ENCODE peak calls at places on chromosomes 12 and 14, in ten cellular contexts. W, X, T, D, E, P, J, Z, B and V are unnamed samples. For H3K27me3 and H3K36me3, the result is how much of the 10 kb centered on the place peaks cover.

GRCh38 chr14:100684154-100684553 is 42.5 kb upstream of the DLK1 start:
- DNase-seq in W (no peak), X (no peak), T (no peak), D (no peak), E (no peak), P (no peak), J (no peak), Z (no peak), B (no peak), V (no peak)

GRCh38 chr14:77059276-77059934 is 30.9 kb upstream of the IRF2BPL start:
- DNase-seq in W (no peak), X (no peak), T (peak), D (no peak), E (peak), P (peak), J (no peak), Z (peak), B (peak), V (peak)

GRCh38 chr14:101048766-101049165 is 145.2 kb upstream of the RTL1 start:
- DNase-seq in W (no peak), X (no peak), T (no peak), D (no peak), E (no peak), P (no peak), J (no peak), Z (no peak), B (no peak), V (no peak)

GRCh38 chr12:124625867-124626675 is 58.7 kb upstream of the NCOR2 start:
- DNase-seq in W (peak), X (peak), T (peak), D (peak), E (peak), P (no peak), J (peak), Z (peak), B (no peak), V (peak)

GRCh38 chr14:91229743-91230200 is 14.7 kb downstream of the GPR68 start:
- DNase-seq in W (no peak), X (no peak), T (peak), D (no peak), E (no peak), P (peak), J (no peak), Z (no peak), B (no peak), V (no peak)

GRCh38 chr12:132610051-132610759 is at the start of gene LRCOL1:
- DNase-seq in W (peak), X (no peak), T (no peak), D (no peak), E (peak), P (no peak), J (peak), Z (peak), B (no peak), V (peak)

GRCh38 chr14:68777644-68778043 is 15.2 kb downstream of the ZFP36L1 start:
- DNase-seq in W (no peak), X (no peak), T (no peak), D (no peak), E (peak), P (no peak), J (no peak), Z (no peak), B (no peak), V (no peak)

GRCh38 chr12:117188961-117189724 is 1.1 kb downstream of the FBXO21 start:
- DNase-seq in W (no peak), X (no peak), T (peak), D (no peak), E (peak), P (no peak), J (no peak), Z (peak), B (no peak), V (peak)

GRCh38 chr14:51211149-51211548 is 28.9 kb upstream of the TMX1 start:
- DNase-seq in W (no peak), X (no peak), T (no peak), D (no peak), E (no peak), P (no peak), J (no peak), Z (peak), B (no peak), V (no peak)

GRCh38 chr12:103272949-103273348 is 222.8 kb downstream of the C12orf42 start:
- DNase-seq in W (no peak), X (no peak), T (no peak), D (no peak), E (no peak), P (no peak), J (no peak), Z (no peak), B (no peak), V (no peak)

GRCh38 chr12:107567871-107568619 is 117.6 kb upstream of the PWP1 start:
- DNase-seq in W (no peak), X (no peak), T (peak), D (no peak), E (no peak), P (no peak), J (no peak), Z (no peak), B (no peak), V (no peak)

GRCh38 chr14:84401631-84402030 is 1128.3 kb upstream of the FLRT2 start:
- DNase-seq in W (no peak), X (no peak), T (no peak), D (no peak), E (no peak), P (no peak), J (no peak), Z (no peak), B (no peak), V (no peak)

GRCh38 chr14:74977901-74978385 is 22.5 kb upstream of the PGF start:
- DNase-seq in W (no peak), X (no peak), T (no peak), D (no peak), E (no peak), P (no peak), J (no peak), Z (no peak), B (no peak), V (no peak)

GRCh38 chr14:32693114-32693513 is 245.6 kb upstream of the NPAS3 start:
- DNase-seq in W (no peak), X (no peak), T (no peak), D (no peak), E (no peak), P (no peak), J (peak), Z (no peak), B (no peak), V (peak)

GRCh38 chr12:4664111-4664510 is 15.2 kb downstream of the NDUFA9 start:
- DNase-seq in W (no peak), X (no peak), T (no peak), D (no peak), E (no peak), P (peak), J (no peak), Z (no peak), B (no peak), V (no peak)

GRCh38 chr12:645563-646071 is 17.6 kb downstream of the NINJ2 start:
- DNase-seq in W (no peak), X (no peak), T (peak), D (no peak), E (peak), P (no peak), J (no peak), Z (peak), B (no peak), V (no peak)

GRCh38 chr12:10215451-10215850 is 2.8 kb downstream of the GABARAPL1 start:
- DNase-seq in W (no peak), X (no peak), T (no peak), D (no peak), E (no peak), P (no peak), J (no peak), Z (no peak), B (no peak), V (peak)

GRCh38 chr14:32372154-32372553 is 43.1 kb downstream of the AKAP6 start:
- DNase-seq in W (no peak), X (no peak), T (no peak), D (no peak), E (no peak), P (peak), J (no peak), Z (no peak), B (no peak), V (no peak)

GRCh38 chr12:56629459-56630179 is 507 bp downstream of the BAZ2A start:
- DNase-seq in W (peak), X (peak), T (no peak), D (no peak), E (peak), P (no peak), J (no peak), Z (no peak), B (no peak), V (no peak)

GRCh38 chr12:76586764-76587395 is 27.3 kb upstream of the OSBPL8 start:
- DNase-seq in W (no peak), X (peak), T (peak), D (no peak), E (peak), P (no peak), J (no peak), Z (peak), B (peak), V (no peak)

GRCh38 chr14:75431011-75431410 is 3.2 kb downstream of the JDP2 start:
- DNase-seq in W (no peak), X (no peak), T (no peak), D (no peak), E (no peak), P (no peak), J (no peak), Z (no peak), B (no peak), V (no peak)

GRCh38 chr12:30996255-30996654 is 69.7 kb downstream of the TSPAN11 start:
- DNase-seq in W (no peak), X (no peak), T (no peak), D (no peak), E (no peak), P (no peak), J (no peak), Z (no peak), B (no peak), V (no peak)

GRCh38 chr14:85344847-85345591 is 184.9 kb upstream of the FLRT2 start:
- DNase-seq in W (no peak), X (no peak), T (no peak), D (no peak), E (peak), P (no peak), J (no peak), Z (no peak), B (no peak), V (no peak)

GRCh38 chr12:51247523-51248206 is 9.0 kb downstream of the DAZAP2 start:
- DNase-seq in W (no peak), X (no peak), T (no peak), D (no peak), E (no peak), P (no peak), J (no peak), Z (no peak), B (no peak), V (peak)

GRCh38 chr12:131089526-131090253 is 136.0 kb downstream of the ADGRD1 start:
- DNase-seq in W (peak), X (no peak), T (no peak), D (no peak), E (peak), P (no peak), J (peak), Z (no peak), B (no peak), V (peak)

GRCh38 chr12:88854260-88854659 is 274.0 kb upstream of the KITLG start:
- DNase-seq in W (no peak), X (no peak), T (no peak), D (no peak), E (no peak), P (peak), J (no peak), Z (no peak), B (peak), V (no peak)

GRCh38 chr12:131242741-131243496 is 289.2 kb downstream of the ADGRD1 start:
- DNase-seq in W (no peak), X (no peak), T (peak), D (no peak), E (peak), P (no peak), J (no peak), Z (no peak), B (peak), V (peak)

GRCh38 chr14:85038526-85038925 is 491.4 kb upstream of the FLRT2 start:
- DNase-seq in W (no peak), X (no peak), T (no peak), D (no peak), E (no peak), P (no peak), J (no peak), Z (no peak), B (no peak), V (no peak)

GRCh38 chr14:52735921-52736489 is 6.0 kb downstream of the STYX start:
- DNase-seq in W (no peak), X (no peak), T (no peak), D (no peak), E (no peak), P (no peak), J (no peak), Z (no peak), B (no peak), V (peak)

GRCh38 chr12:77599782-77600491 is 230.8 kb upstream of the NAV3 start:
- DNase-seq in W (no peak), X (no peak), T (peak), D (no peak), E (no peak), P (no peak), J (no peak), Z (no peak), B (no peak), V (no peak)

GRCh38 chr14:58738876-58739275 is 101.1 kb downstream of the DACT1 start:
- DNase-seq in W (no peak), X (no peak), T (no peak), D (no peak), E (no peak), P (no peak), J (no peak), Z (no peak), B (no peak), V (no peak)

GRCh38 chr12:122437656-122438121 is 15.2 kb upstream of the CLIP1 start:
- DNase-seq in W (peak), X (peak), T (no peak), D (peak), E (peak), P (no peak), J (peak), Z (peak), B (no peak), V (no peak)

GRCh38 chr14:50955373-50956043 is 11.2 kb upstream of the PYGL start:
- DNase-seq in W (peak), X (peak), T (peak), D (no peak), E (peak), P (peak), J (peak), Z (peak), B (peak), V (peak)

GRCh38 chr12:120721866-120722265 is 3.8 kb upstream of the ACADS start:
- DNase-seq in W (no peak), X (no peak), T (no peak), D (no peak), E (no peak), P (no peak), J (no peak), Z (no peak), B (no peak), V (no peak)

GRCh38 chr14:61671086-61671485 is 24.2 kb upstream of the HIF1A start:
- DNase-seq in W (no peak), X (no peak), T (peak), D (no peak), E (no peak), P (no peak), J (no peak), Z (no peak), B (no peak), V (no peak)

GRCh38 chr14:87852107-87852506 is 140.9 kb downstream of the GALC start:
- DNase-seq in W (no peak), X (no peak), T (no peak), D (no peak), E (no peak), P (no peak), J (no peak), Z (no peak), B (no peak), V (no peak)

GRCh38 chr12:26122681-26123481 is 2.0 kb downstream of the BHLHE41 start:
- DNase-seq in W (peak), X (peak), T (peak), D (peak), E (peak), P (no peak), J (peak), Z (peak), B (no peak), V (peak)

GRCh38 chr12:26119391-26119981 is 5.4 kb downstream of the BHLHE41 start:
- DNase-seq in W (no peak), X (peak), T (peak), D (no peak), E (peak), P (no peak), J (no peak), Z (peak), B (peak), V (peak)

GRCh38 chr12:26121323-26121740 is 3.5 kb downstream of the BHLHE41 start:
- DNase-seq in W (no peak), X (no peak), T (no peak), D (peak), E (no peak), P (no peak), J (no peak), Z (no peak), B (no peak), V (peak)

GRCh38 chr12:26121841-26122680 is 2.8 kb downstream of the BHLHE41 start:
- DNase-seq in W (peak), X (peak), T (no peak), D (peak), E (no peak), P (no peak), J (no peak), Z (peak), B (no peak), V (peak)

GRCh38 chr12:26120561-26121274 is 4.1 kb downstream of the BHLHE41 start:
- DNase-seq in W (no peak), X (no peak), T (no peak), D (peak), E (no peak), P (no peak), J (no peak), Z (no peak), B (no peak), V (no peak)
- H3K27me3 ChIP-seq in W (half or more), X (under half), T (under half), D (under half), E (under half), P (under half), J (under half), Z (under half), B (under half), V (half or more)

GRCh38 chr14:99239661-99240092 is 32.3 kb downstream of the BCL11B start:
- DNase-seq in W (no peak), X (no peak), T (no peak), D (no peak), E (no peak), P (no peak), J (no peak), Z (no peak), B (no peak), V (no peak)
- H3K4me3 ChIP-seq in W (no peak), X (no peak), T (no peak), D (no peak), E (no peak), P (no peak), J (no peak), Z (no peak), B (no peak), V (no peak)

DNA sequence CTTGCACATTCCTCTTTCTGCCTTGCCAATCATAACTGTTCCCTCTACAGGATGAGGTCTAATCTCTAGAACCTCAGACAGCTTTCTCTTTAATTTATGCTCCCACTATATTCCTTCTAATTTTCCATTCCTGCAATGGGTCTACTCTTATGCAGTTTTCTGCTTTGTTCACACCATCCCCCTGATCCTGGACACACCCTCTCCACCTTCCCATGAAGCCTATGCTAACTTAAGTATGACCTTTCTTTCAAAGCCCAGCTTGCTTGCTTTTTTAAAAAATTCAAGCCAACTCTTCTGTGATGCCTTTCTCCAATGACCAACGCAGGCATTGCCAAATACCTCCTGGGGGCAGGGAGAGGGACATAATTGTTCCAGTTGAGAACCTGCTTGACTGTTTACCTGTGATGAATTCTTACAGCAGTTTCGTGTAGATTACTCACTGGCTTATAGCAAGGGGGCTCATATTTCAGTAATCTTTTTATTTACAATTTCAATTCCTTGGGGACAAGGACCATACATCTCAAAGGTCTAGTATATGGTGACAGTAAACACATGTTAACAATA is 7.8 kb downstream of the SLC38A1 start:
- DNase-seq in W (no peak), X (no peak), T (no peak), D (no peak), E (no peak), P (no peak), J (no peak), Z (no peak), B (no peak), V (no peak)
- H3K36me3 ChIP-seq in W (under half), X (under half), T (under half), D (under half), E (under half), P (under half), J (under half), Z (under half), B (under half), V (under half)

GRCh38 chr12:52612431-52613290 is 5.7 kb downstream of the KRT73 start:
- DNase-seq in W (no peak), X (no peak), T (no peak), D (peak), E (no peak), P (no peak), J (no peak), Z (no peak), B (no peak), V (no peak)
- H3K27me3 ChIP-seq in W (under half), X (under half), T (under half), D (under half), E (under half), P (under half), J (under half), Z (under half), B (under half), V (under half)

DNA sequence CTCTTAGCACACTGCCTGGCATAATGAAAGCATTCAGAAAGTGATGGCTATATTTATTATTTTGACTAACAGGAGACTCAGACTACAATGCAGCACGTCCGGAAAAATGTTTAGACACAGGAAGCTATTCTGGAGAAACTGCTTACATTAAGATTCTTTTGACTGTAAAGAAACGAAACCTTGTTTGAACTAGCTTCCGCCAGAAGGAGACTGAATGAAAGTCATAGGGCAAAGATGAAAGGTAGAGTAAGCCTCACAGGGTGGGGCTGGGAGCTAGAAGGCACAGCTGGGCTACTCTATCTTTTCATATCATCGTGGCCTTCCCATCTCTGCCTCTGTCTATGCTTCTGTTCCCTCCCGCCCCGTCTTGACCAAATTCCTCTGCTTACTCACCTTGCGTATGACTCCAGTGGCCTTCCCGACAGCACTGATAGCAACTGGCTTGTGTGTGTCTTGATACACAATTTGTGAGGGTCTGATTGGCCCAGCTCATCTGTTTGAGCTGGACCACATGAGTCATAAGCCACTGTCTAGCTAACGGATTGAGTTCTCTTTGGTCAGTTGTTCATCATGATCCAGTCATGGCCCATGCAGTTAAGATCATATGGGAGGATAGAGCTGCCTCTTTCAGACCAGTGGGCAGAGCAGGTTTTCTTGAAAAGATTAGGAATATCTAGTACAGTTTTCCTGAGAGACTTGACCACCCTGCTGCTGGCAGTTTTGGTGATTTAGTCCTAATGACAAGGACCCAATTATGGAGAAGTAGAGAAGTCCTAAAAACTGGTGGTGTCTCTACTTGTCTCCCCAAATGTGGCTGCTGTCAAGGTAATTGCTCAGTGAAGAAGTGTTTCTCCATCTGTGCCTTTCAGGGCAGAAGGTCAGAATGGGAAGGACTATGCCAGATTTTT is 151.5 kb upstream of the SLC38A2 start:
- DNase-seq in W (no peak), X (no peak), T (peak), D (no peak), E (no peak), P (peak), J (no peak), Z (no peak), B (peak), V (no peak)
- H3K4me3 ChIP-seq in W (no peak), X (no peak), T (peak), D (no peak), E (no peak), P (no peak), J (no peak), Z (no peak), B (peak), V (no peak)

GRCh38 chr12:53279283-53279869 is 11.3 kb downstream of the ESPL1 start:
- DNase-seq in W (no peak), X (no peak), T (peak), D (no peak), E (no peak), P (no peak), J (no peak), Z (no peak), B (no peak), V (no peak)
- H3K36me3 ChIP-seq in W (half or more), X (under half), T (under half), D (under half), E (under half), P (under half), J (under half), Z (under half), B (under half), V (half or more)